ENCODE peak calls at places on chromosomes 1 and 21, in eight cellular contexts. V is Right ventricle myocardium inferior; W is GM12892; C is HFFc6; D is H4; O is germinal center; K is activated T-cell treated with anti-CD3 and anti-CD28 coated beads for 1 hour; J is stimulated activated CD4-positive, alpha-beta T cell treated with anti-CD3 and anti-CD28 coated beads, Interleukin-4, amount 100 ng/mL, for 1 hour. Q is an unnamed sample.

GRCh38 chr1:54486864-54487263 is 61.2 kb upstream of the ACOT11 start:
- DNase-seq in D (no peak), V (no peak), O (no peak), K (no peak), W (no peak), J (no peak), C (no peak), Q (no peak)

GRCh38 chr1:204651843-204652421 is 33.6 kb downstream of the LRRN2 start:
- DNase-seq in V (no peak), J (no peak), W (no peak), K (no peak), O (no peak), C (no peak), D (no peak), Q (peak)

GRCh38 chr1:82260051-82260450 is 459.3 kb downstream of the ADGRL2 start:
- DNase-seq in J (no peak), W (no peak), D (no peak), V (no peak), K (no peak), O (no peak), C (no peak), Q (no peak)

GRCh38 chr1:24952413-24952841 is 22.4 kb upstream of the RUNX3 start:
- DNase-seq in D (no peak), V (no peak), K (no peak), O (no peak), J (no peak), C (peak), W (no peak), Q (no peak)

GRCh38 chr1:204971700-204972336 is 71.2 kb upstream of the CNTN2 start:
- DNase-seq in O (no peak), C (peak), D (peak), V (no peak), J (no peak), W (no peak), K (no peak), Q (no peak)

GRCh38 chr1:20936216-20936615 is 149.1 kb upstream of the HP1BP3 start:
- DNase-seq in K (no peak), O (no peak), D (no peak), W (no peak), V (no peak), C (no peak), J (no peak), Q (no peak)

GRCh38 chr21:14541840-14542495 is 4.1 kb downstream of the SAMSN1 start:
- DNase-seq in V (no peak), D (no peak), J (no peak), W (no peak), O (no peak), C (no peak), K (no peak), Q (no peak)

GRCh38 chr1:221039616-221040015 is 160.4 kb downstream of the HLX start:
- DNase-seq in K (no peak), C (peak), V (no peak), D (no peak), W (no peak), J (no peak), O (no peak), Q (peak)

GRCh38 chr1:203026666-203027663 is 674 bp downstream of the PPFIA4 start:
- DNase-seq in O (no peak), D (no peak), V (no peak), K (no peak), J (no peak), C (no peak), W (no peak), Q (peak)

GRCh38 chr1:14968251-14968812 is 185.2 kb upstream of the TMEM51 start:
- DNase-seq in J (no peak), C (peak), W (no peak), D (peak), K (no peak), O (no peak), V (no peak), Q (no peak)

GRCh38 chr1:169890761-169891538 is 2.7 kb downstream of the SCYL3 start:
- DNase-seq in V (no peak), D (no peak), K (peak), O (peak), C (no peak), W (no peak), J (peak), Q (peak)

GRCh38 chr1:167083066-167083682 is 7.0 kb downstream of the GPA33 start:
- DNase-seq in J (no peak), O (no peak), C (no peak), V (no peak), K (no peak), W (no peak), D (no peak), Q (no peak)

GRCh38 chr21:21624674-21625073 is 626.5 kb downstream of the NCAM2 start:
- DNase-seq in V (no peak), K (no peak), W (no peak), D (peak), J (no peak), O (no peak), C (peak), Q (no peak)

GRCh38 chr21:34037446-34037845 is 35.9 kb upstream of the MRPS6 start:
- DNase-seq in O (no peak), K (no peak), V (no peak), W (no peak), C (peak), D (peak), J (no peak), Q (no peak)

GRCh38 chr1:99992760-99993467 is 23.1 kb downstream of the SLC35A3 start:
- DNase-seq in K (no peak), D (no peak), V (no peak), W (no peak), J (no peak), O (no peak), C (no peak), Q (no peak)

GRCh38 chr1:45299296-45299695 is 27.4 kb upstream of the HPDL start:
- DNase-seq in O (no peak), C (no peak), V (no peak), D (no peak), J (no peak), K (no peak), W (no peak), Q (no peak)

GRCh38 chr21:30839304-30839703 is 9.7 kb upstream of the KRTAP7-1 start:
- DNase-seq in C (no peak), V (no peak), O (peak), W (no peak), K (no peak), J (peak), D (peak), Q (peak)

GRCh38 chr1:59597420-59598199 is 217.1 kb upstream of the HOOK1 start:
- DNase-seq in O (no peak), V (no peak), D (no peak), K (no peak), W (no peak), J (no peak), C (no peak), Q (no peak)

Q was measured in H7.